ENCODE peak calls at places on chromosome 17, in nine cellular contexts. One of them, this sample, is unnamed.

GRCh38 chr17:73722163-73722562 is 77.9 kb upstream of the SDK2 start:
- DNase-seq in NCI-H1092: peak
- DNase-seq in nephron progenitor cell: no peak
- DNase-seq in T-cell: peak
- DNase-seq in HEK293T: no peak
- DNase-seq in cardiac fibroblast: no peak
- DNase-seq in left colon: no peak
- DNase-seq in CD4-positive, alpha-beta T cell: peak
- DNase-seq in ACHN: no peak
- DNase-seq in this sample: no peak

GRCh38 chr17:17740627-17741237 is 59.5 kb downstream of the RAI1 start:
- DNase-seq in cardiac fibroblast: no peak
- DNase-seq in nephron progenitor cell: no peak
- DNase-seq in ACHN: no peak
- DNase-seq in T-cell: peak
- DNase-seq in CD4-positive, alpha-beta T cell: peak
- DNase-seq in HEK293T: no peak
- DNase-seq in left colon: no peak
- DNase-seq in NCI-H1092: no peak
- DNase-seq in this sample: no peak

GRCh38 chr17:44444735-44445105 is 55.3 kb upstream of the ITGA2B start:
- DNase-seq in nephron progenitor cell: no peak
- DNase-seq in CD4-positive, alpha-beta T cell: no peak
- DNase-seq in T-cell: no peak
- DNase-seq in NCI-H1092: no peak
- DNase-seq in ACHN: peak
- DNase-seq in left colon: no peak
- DNase-seq in cardiac fibroblast: peak
- DNase-seq in HEK293T: no peak
- DNase-seq in this sample: no peak

GRCh38 chr17:60740584-60740983 is 62.9 kb downstream of the BCAS3 start:
- DNase-seq in HEK293T: no peak
- DNase-seq in left colon: no peak
- DNase-seq in NCI-H1092: no peak
- DNase-seq in cardiac fibroblast: no peak
- DNase-seq in CD4-positive, alpha-beta T cell: no peak
- DNase-seq in T-cell: no peak
- DNase-seq in nephron progenitor cell: no peak
- DNase-seq in ACHN: no peak
- DNase-seq in this sample: no peak

GRCh38 chr17:21252289-21252874 is 828 bp downstream of the NATD1 start:
- DNase-seq in nephron progenitor cell: peak
- DNase-seq in CD4-positive, alpha-beta T cell: no peak
- DNase-seq in left colon: no peak
- DNase-seq in NCI-H1092: no peak
- DNase-seq in cardiac fibroblast: no peak
- DNase-seq in T-cell: no peak
- DNase-seq in ACHN: no peak
- DNase-seq in HEK293T: no peak
- DNase-seq in this sample: no peak

GRCh38 chr17:69575346-69575761 is 160.9 kb downstream of the MAP2K6 start:
- DNase-seq in left colon: no peak
- DNase-seq in T-cell: no peak
- DNase-seq in HEK293T: no peak
- DNase-seq in CD4-positive, alpha-beta T cell: no peak
- DNase-seq in nephron progenitor cell: no peak
- DNase-seq in ACHN: peak
- DNase-seq in NCI-H1092: no peak
- DNase-seq in cardiac fibroblast: peak
- DNase-seq in this sample: peak

GRCh38 chr17:81923302-81924260 is 4.0 kb downstream of the MAFG start:
- DNase-seq in cardiac fibroblast: peak
- DNase-seq in left colon: peak
- DNase-seq in NCI-H1092: no peak
- DNase-seq in ACHN: peak
- DNase-seq in nephron progenitor cell: peak
- DNase-seq in HEK293T: no peak
- DNase-seq in T-cell: no peak
- DNase-seq in CD4-positive, alpha-beta T cell: no peak
- DNase-seq in this sample: peak

GRCh38 chr17:81403040-81403467 is 7.8 kb downstream of the BAHCC1 start:
- DNase-seq in CD4-positive, alpha-beta T cell: no peak
- DNase-seq in T-cell: no peak
- DNase-seq in HEK293T: no peak
- DNase-seq in ACHN: no peak
- DNase-seq in cardiac fibroblast: peak
- DNase-seq in NCI-H1092: no peak
- DNase-seq in nephron progenitor cell: no peak
- DNase-seq in left colon: no peak
- DNase-seq in this sample: no peak

GRCh38 chr17:29148257-29148789 is 31.9 kb downstream of the MYO18A start:
- DNase-seq in CD4-positive, alpha-beta T cell: no peak
- DNase-seq in left colon: no peak
- DNase-seq in ACHN: peak
- DNase-seq in T-cell: no peak
- DNase-seq in HEK293T: no peak
- DNase-seq in nephron progenitor cell: no peak
- DNase-seq in cardiac fibroblast: no peak
- DNase-seq in NCI-H1092: no peak
- DNase-seq in this sample: peak

GRCh38 chr17:29341726-29342125 is 47.8 kb upstream of the NUFIP2 start:
- DNase-seq in NCI-H1092: no peak
- DNase-seq in left colon: no peak
- DNase-seq in nephron progenitor cell: no peak
- DNase-seq in ACHN: no peak
- DNase-seq in HEK293T: no peak
- DNase-seq in cardiac fibroblast: peak
- DNase-seq in T-cell: no peak
- DNase-seq in CD4-positive, alpha-beta T cell: no peak
- DNase-seq in this sample: no peak

GRCh38 chr17:50283246-50283645 is 9.0 kb downstream of the TMEM92 start:
- DNase-seq in cardiac fibroblast: no peak
- DNase-seq in ACHN: no peak
- DNase-seq in T-cell: no peak
- DNase-seq in CD4-positive, alpha-beta T cell: no peak
- DNase-seq in NCI-H1092: no peak
- DNase-seq in nephron progenitor cell: no peak
- DNase-seq in left colon: no peak
- DNase-seq in HEK293T: no peak
- DNase-seq in this sample: no peak

GRCh38 chr17:58487589-58488427 is at the start of gene HSF5:
- DNase-seq in CD4-positive, alpha-beta T cell: peak
- DNase-seq in cardiac fibroblast: no peak
- DNase-seq in nephron progenitor cell: no peak
- DNase-seq in T-cell: peak
- DNase-seq in NCI-H1092: no peak
- DNase-seq in HEK293T: no peak
- DNase-seq in ACHN: no peak
- DNase-seq in left colon: no peak
- DNase-seq in this sample: no peak

GRCh38 chr17:39916918-39917317 is 1.5 kb downstream of the GSDMB start:
- DNase-seq in NCI-H1092: no peak
- DNase-seq in nephron progenitor cell: no peak
- DNase-seq in ACHN: no peak
- DNase-seq in HEK293T: peak
- DNase-seq in T-cell: no peak
- DNase-seq in CD4-positive, alpha-beta T cell: no peak
- DNase-seq in cardiac fibroblast: peak
- DNase-seq in left colon: no peak
- DNase-seq in this sample: peak

GRCh38 chr17:77963441-77963840 is 4.9 kb downstream of the TNRC6C start:
- DNase-seq in ACHN: peak
- DNase-seq in NCI-H1092: peak
- DNase-seq in left colon: no peak
- DNase-seq in CD4-positive, alpha-beta T cell: peak
- DNase-seq in HEK293T: no peak
- DNase-seq in cardiac fibroblast: peak
- DNase-seq in nephron progenitor cell: no peak
- DNase-seq in T-cell: peak
- DNase-seq in this sample: no peak

GRCh38 chr17:60128171-60128859 is 21.5 kb upstream of the CA4 start:
- DNase-seq in ACHN: no peak
- DNase-seq in T-cell: no peak
- DNase-seq in left colon: no peak
- DNase-seq in nephron progenitor cell: no peak
- DNase-seq in CD4-positive, alpha-beta T cell: no peak
- DNase-seq in cardiac fibroblast: no peak
- DNase-seq in NCI-H1092: no peak
- DNase-seq in HEK293T: no peak
- DNase-seq in this sample: no peak

GRCh38 chr17:3298260-3298659 is at the start of gene OR3A1:
- DNase-seq in CD4-positive, alpha-beta T cell: no peak
- DNase-seq in NCI-H1092: no peak
- DNase-seq in HEK293T: no peak
- DNase-seq in ACHN: no peak
- DNase-seq in T-cell: no peak
- DNase-seq in nephron progenitor cell: no peak
- DNase-seq in cardiac fibroblast: no peak
- DNase-seq in left colon: no peak
- DNase-seq in this sample: no peak

GRCh38 chr17:14918540-14918939 is 346.6 kb downstream of the PMP22 start:
- DNase-seq in left colon: no peak
- DNase-seq in T-cell: no peak
- DNase-seq in ACHN: no peak
- DNase-seq in HEK293T: no peak
- DNase-seq in cardiac fibroblast: peak
- DNase-seq in nephron progenitor cell: no peak
- DNase-seq in NCI-H1092: no peak
- DNase-seq in CD4-positive, alpha-beta T cell: no peak
- DNase-seq in this sample: peak

GRCh38 chr17:51118330-51119195 is 2.1 kb downstream of the SPAG9 start:
- DNase-seq in nephron progenitor cell: no peak
- DNase-seq in cardiac fibroblast: no peak
- DNase-seq in NCI-H1092: peak
- DNase-seq in left colon: peak
- DNase-seq in CD4-positive, alpha-beta T cell: no peak
- DNase-seq in HEK293T: no peak
- DNase-seq in ACHN: no peak
- DNase-seq in T-cell: no peak
- DNase-seq in this sample: no peak

GRCh38 chr17:30378191-30378796 is 433 bp upstream of the CPD start:
- DNase-seq in T-cell: peak
- DNase-seq in cardiac fibroblast: no peak
- DNase-seq in nephron progenitor cell: peak
- DNase-seq in NCI-H1092: peak
- DNase-seq in CD4-positive, alpha-beta T cell: peak
- DNase-seq in left colon: no peak
- DNase-seq in ACHN: no peak
- DNase-seq in HEK293T: no peak
- DNase-seq in this sample: no peak

GRCh38 chr17:48244814-48245213 is 137.2 kb downstream of the SNX11 start:
- DNase-seq in left colon: no peak
- DNase-seq in CD4-positive, alpha-beta T cell: no peak
- DNase-seq in T-cell: no peak
- DNase-seq in HEK293T: no peak
- DNase-seq in cardiac fibroblast: peak
- DNase-seq in ACHN: peak
- DNase-seq in NCI-H1092: no peak
- DNase-seq in nephron progenitor cell: no peak
- DNase-seq in this sample: no peak

GRCh38 chr17:51298508-51299371 is 38.4 kb downstream of the UTP18 start:
- DNase-seq in cardiac fibroblast: peak
- DNase-seq in left colon: no peak
- DNase-seq in NCI-H1092: peak
- DNase-seq in ACHN: peak
- DNase-seq in CD4-positive, alpha-beta T cell: no peak
- DNase-seq in nephron progenitor cell: no peak
- DNase-seq in T-cell: no peak
- DNase-seq in HEK293T: peak
- DNase-seq in this sample: peak

GRCh38 chr17:15483416-15483815 is 16.0 kb upstream of the CDRT4 start:
- DNase-seq in CD4-positive, alpha-beta T cell: no peak
- DNase-seq in ACHN: no peak
- DNase-seq in HEK293T: no peak
- DNase-seq in T-cell: no peak
- DNase-seq in nephron progenitor cell: no peak
- DNase-seq in NCI-H1092: no peak
- DNase-seq in cardiac fibroblast: no peak
- DNase-seq in left colon: no peak
- DNase-seq in this sample: no peak

GRCh38 chr17:70081885-70082284 is 6.9 kb downstream of the KCNJ16 start:
- DNase-seq in nephron progenitor cell: no peak
- DNase-seq in ACHN: no peak
- DNase-seq in HEK293T: no peak
- DNase-seq in left colon: no peak
- DNase-seq in CD4-positive, alpha-beta T cell: no peak
- DNase-seq in cardiac fibroblast: no peak
- DNase-seq in NCI-H1092: no peak
- DNase-seq in T-cell: no peak
- DNase-seq in this sample: no peak

GRCh38 chr17:41801374-41802062 is 10.2 kb downstream of the P3H4 start:
- DNase-seq in nephron progenitor cell: peak
- DNase-seq in T-cell: peak
- DNase-seq in cardiac fibroblast: peak
- DNase-seq in CD4-positive, alpha-beta T cell: peak
- DNase-seq in ACHN: peak
- DNase-seq in left colon: peak
- DNase-seq in HEK293T: peak
- DNase-seq in NCI-H1092: peak
- DNase-seq in this sample: peak

GRCh38 chr17:4584125-4584834 is at the start of gene SMTNL2:
- DNase-seq in left colon: no peak
- DNase-seq in T-cell: no peak
- DNase-seq in HEK293T: peak
- DNase-seq in nephron progenitor cell: peak
- DNase-seq in CD4-positive, alpha-beta T cell: no peak
- DNase-seq in NCI-H1092: no peak
- DNase-seq in cardiac fibroblast: no peak
- DNase-seq in ACHN: peak
- DNase-seq in this sample: no peak

GRCh38 chr17:596763-597644 is 117.6 kb downstream of the VPS53 start:
- DNase-seq in NCI-H1092: no peak
- DNase-seq in ACHN: no peak
- DNase-seq in HEK293T: no peak
- DNase-seq in left colon: no peak
- DNase-seq in nephron progenitor cell: no peak
- DNase-seq in T-cell: no peak
- DNase-seq in cardiac fibroblast: peak
- DNase-seq in CD4-positive, alpha-beta T cell: no peak
- DNase-seq in this sample: peak

GRCh38 chr17:39080416-39081179 is 70.8 kb downstream of the PLXDC1 start:
- DNase-seq in cardiac fibroblast: peak
- DNase-seq in nephron progenitor cell: no peak
- DNase-seq in left colon: no peak
- DNase-seq in T-cell: no peak
- DNase-seq in HEK293T: no peak
- DNase-seq in ACHN: no peak
- DNase-seq in CD4-positive, alpha-beta T cell: no peak
- DNase-seq in NCI-H1092: no peak
- DNase-seq in this sample: no peak

GRCh38 chr17:44361292-44362055 is 2.2 kb downstream of the FAM171A2 start:
- DNase-seq in cardiac fibroblast: no peak
- DNase-seq in CD4-positive, alpha-beta T cell: no peak
- DNase-seq in NCI-H1092: no peak
- DNase-seq in T-cell: no peak
- DNase-seq in left colon: no peak
- DNase-seq in nephron progenitor cell: no peak
- DNase-seq in ACHN: no peak
- DNase-seq in HEK293T: no peak
- DNase-seq in this sample: no peak

GRCh38 chr17:2610640-2611175 is 17.3 kb downstream of the PAFAH1B1 start:
- DNase-seq in left colon: no peak
- DNase-seq in NCI-H1092: no peak
- DNase-seq in CD4-positive, alpha-beta T cell: no peak
- DNase-seq in cardiac fibroblast: no peak
- DNase-seq in T-cell: no peak
- DNase-seq in HEK293T: no peak
- DNase-seq in ACHN: no peak
- DNase-seq in nephron progenitor cell: no peak
- DNase-seq in this sample: no peak

GRCh38 chr17:37792787-37793186 is 47.9 kb upstream of the HNF1B start:
- DNase-seq in NCI-H1092: no peak
- DNase-seq in cardiac fibroblast: peak
- DNase-seq in HEK293T: no peak
- DNase-seq in nephron progenitor cell: no peak
- DNase-seq in left colon: no peak
- DNase-seq in ACHN: peak
- DNase-seq in CD4-positive, alpha-beta T cell: no peak
- DNase-seq in T-cell: no peak
- DNase-seq in this sample: no peak

GRCh38 chr17:81250286-81251090 is 11.4 kb downstream of the NDUFAF8 start:
- DNase-seq in left colon: no peak
- DNase-seq in HEK293T: no peak
- DNase-seq in nephron progenitor cell: no peak
- DNase-seq in ACHN: no peak
- DNase-seq in NCI-H1092: peak
- DNase-seq in cardiac fibroblast: no peak
- DNase-seq in T-cell: no peak
- DNase-seq in CD4-positive, alpha-beta T cell: no peak
- DNase-seq in this sample: no peak